ENCODE peak calls at places on chromosomes 5 and 9, in ten cellular contexts. B, L, T, Q, S, G, I, K, F and Y are unnamed samples. For H3K36me3, the result is how much of the 10 kb centered on the place peaks cover.

GRCh38 chr9:37913480-37914153 is 9.7 kb upstream of the SLC25A51 start:
- DNase-seq in G (peak), S (peak), Q (peak), T (peak), F (peak), K (peak), B (peak), I (peak), L (peak), Y (no peak)

GRCh38 chr5:178331491-178331981 is 98.9 kb upstream of the PHYKPL start:
- DNase-seq in B (no peak), I (no peak), G (no peak), F (peak), S (no peak), L (peak), T (no peak), Q (peak), K (peak), Y (no peak)

GRCh38 chr5:5298068-5298633 is 124.3 kb upstream of the ICE1 start:
- DNase-seq in G (no peak), F (peak), L (no peak), I (no peak), S (no peak), K (no peak), T (no peak), B (no peak), Q (no peak), Y (no peak)

GRCh38 chr9:114696814-114697544 is 15.0 kb upstream of the TEX48 start:
- DNase-seq in S (peak), T (no peak), Q (no peak), F (no peak), I (no peak), B (no peak), L (no peak), G (no peak), K (no peak), Y (no peak)

GRCh38 chr9:2923810-2924768 is 80.2 kb upstream of the PUM3 start:
- DNase-seq in K (no peak), Q (no peak), T (no peak), B (no peak), F (no peak), I (no peak), L (no peak), S (no peak), G (no peak), Y (no peak)

GRCh38 chr9:106023455-106023854 is 329.1 kb downstream of the TMEM38B start:
- DNase-seq in G (no peak), S (no peak), K (no peak), F (no peak), Q (no peak), B (no peak), I (no peak), T (no peak), L (no peak), Y (no peak)

GRCh38 chr5:86095106-86095505 is 522.6 kb upstream of the COX7C start:
- DNase-seq in Q (no peak), G (no peak), I (no peak), B (no peak), F (no peak), T (no peak), K (no peak), L (no peak), S (no peak), Y (no peak)

GRCh38 chr5:98103807-98104206 is 669.7 kb upstream of the RGMB start:
- DNase-seq in T (no peak), S (no peak), L (no peak), F (no peak), I (no peak), K (no peak), G (no peak), B (no peak), Q (no peak), Y (no peak)

GRCh38 chr5:143672806-143673205 is 139.2 kb upstream of the HMHB1 start:
- DNase-seq in I (no peak), Q (no peak), K (no peak), L (no peak), S (no peak), B (no peak), G (no peak), T (no peak), F (no peak), Y (no peak)

GRCh38 chr5:151051066-151051930 is 29.5 kb downstream of the TNIP1 start:
- DNase-seq in K (peak), G (peak), B (no peak), Q (peak), I (peak), L (peak), F (peak), T (peak), S (peak), Y (no peak)

GRCh38 chr5:175746851-175747250 is 89.0 kb downstream of the HRH2 start:
- DNase-seq in L (no peak), Q (no peak), S (no peak), F (no peak), K (no peak), G (peak), I (no peak), B (no peak), T (no peak), Y (no peak)

DNA sequence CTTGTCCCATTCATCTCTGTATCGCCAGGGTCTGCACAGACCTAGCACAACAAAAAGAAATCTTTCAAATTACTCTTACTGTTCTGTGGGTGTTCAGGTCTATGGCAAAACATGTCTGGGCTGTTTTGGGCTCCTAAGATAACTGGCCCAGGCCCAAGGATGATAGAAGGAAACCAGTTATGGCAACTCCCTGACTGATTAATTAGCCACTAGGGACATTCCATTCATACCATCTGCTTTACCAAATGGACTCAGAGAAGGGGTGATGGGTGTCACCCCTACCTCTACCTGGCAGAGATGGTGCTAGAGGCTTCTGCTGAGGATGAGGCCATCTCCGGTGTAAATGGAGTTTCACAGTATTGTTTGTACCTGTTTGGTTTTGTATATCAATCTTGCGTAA is 1.9 kb downstream of the SLC31A2 start:
- DNase-seq in B (no peak), S (peak), I (no peak), G (no peak), L (no peak), Q (no peak), T (no peak), F (no peak), K (no peak), Y (no peak)
- H3K4me3 ChIP-seq in B (no peak), S (no peak), I (no peak), G (no peak), L (peak), Q (no peak), T (no peak), F (peak), K (peak), Y (no peak)

DNA sequence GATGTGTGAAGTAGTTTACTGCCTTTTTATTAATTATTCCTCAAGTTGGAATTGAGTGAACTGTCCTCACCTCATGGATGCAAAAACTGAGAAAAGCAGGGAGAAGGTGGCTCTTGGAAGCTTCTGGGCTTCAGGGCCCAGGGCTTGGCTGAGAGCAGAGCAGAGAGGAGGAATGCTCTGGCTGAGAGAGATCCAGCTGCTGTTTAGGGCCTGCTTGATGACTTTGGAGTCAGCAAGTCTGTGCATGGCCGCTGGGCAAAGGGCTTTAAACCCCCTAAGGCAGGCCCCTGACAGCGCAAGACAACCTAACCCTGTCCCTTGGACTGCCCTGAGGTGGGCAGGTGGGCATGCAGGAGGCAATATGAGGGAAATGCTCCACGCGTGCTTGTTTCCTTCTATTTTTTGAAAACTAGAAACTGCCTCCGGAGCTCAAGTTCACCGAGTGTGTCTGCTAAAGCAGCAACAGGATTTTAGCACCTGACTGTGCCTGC is 8.6 kb downstream of the STC2 start:
- DNase-seq in I (no peak), F (no peak), T (no peak), Q (no peak), L (no peak), K (no peak), G (no peak), S (no peak), B (no peak), Y (no peak)
- H3K36me3 ChIP-seq in I (under half), F (under half), T (under half), Q (under half), L (under half), K (under half), G (under half), S (under half), B (under half), Y (half or more)

GRCh38 chr5:55451976-55452375 is 82.8 kb downstream of the PLPP1 start:
- DNase-seq in B (no peak), L (no peak), S (no peak), F (no peak), T (no peak), I (no peak), K (no peak), Q (no peak), G (no peak), Y (no peak)
- H3K4me3 ChIP-seq in B (no peak), L (no peak), S (no peak), F (no peak), T (no peak), I (no peak), K (no peak), Q (no peak), G (no peak), Y (no peak)

DNA sequence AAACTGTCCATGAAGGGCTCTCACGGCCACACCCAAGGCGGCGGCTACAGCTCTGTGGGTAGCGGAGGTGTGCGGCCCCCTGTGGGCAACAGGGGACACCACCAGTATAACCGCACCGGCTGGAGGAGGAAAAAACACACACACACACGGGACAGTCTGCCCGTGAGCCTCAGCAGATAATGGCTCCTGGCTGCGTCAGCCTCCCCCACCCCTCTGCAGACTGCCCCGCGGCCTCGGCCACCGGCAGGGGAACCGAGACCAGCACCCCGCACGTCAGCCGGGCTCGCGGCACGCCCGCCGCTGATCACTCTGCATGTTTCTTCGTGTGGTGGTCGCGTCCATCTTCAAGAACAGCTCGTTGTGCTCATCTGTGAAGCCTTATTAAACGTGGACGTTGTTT is 41.5 kb downstream of the TENT4A start:
- DNase-seq in Q (no peak), S (no peak), G (no peak), B (no peak), T (no peak), F (no peak), L (no peak), K (no peak), I (no peak), Y (no peak)
- H3K36me3 ChIP-seq in Q (under half), S (under half), G (half or more), B (under half), T (under half), F (under half), L (half or more), K (half or more), I (under half), Y (under half)

DNA sequence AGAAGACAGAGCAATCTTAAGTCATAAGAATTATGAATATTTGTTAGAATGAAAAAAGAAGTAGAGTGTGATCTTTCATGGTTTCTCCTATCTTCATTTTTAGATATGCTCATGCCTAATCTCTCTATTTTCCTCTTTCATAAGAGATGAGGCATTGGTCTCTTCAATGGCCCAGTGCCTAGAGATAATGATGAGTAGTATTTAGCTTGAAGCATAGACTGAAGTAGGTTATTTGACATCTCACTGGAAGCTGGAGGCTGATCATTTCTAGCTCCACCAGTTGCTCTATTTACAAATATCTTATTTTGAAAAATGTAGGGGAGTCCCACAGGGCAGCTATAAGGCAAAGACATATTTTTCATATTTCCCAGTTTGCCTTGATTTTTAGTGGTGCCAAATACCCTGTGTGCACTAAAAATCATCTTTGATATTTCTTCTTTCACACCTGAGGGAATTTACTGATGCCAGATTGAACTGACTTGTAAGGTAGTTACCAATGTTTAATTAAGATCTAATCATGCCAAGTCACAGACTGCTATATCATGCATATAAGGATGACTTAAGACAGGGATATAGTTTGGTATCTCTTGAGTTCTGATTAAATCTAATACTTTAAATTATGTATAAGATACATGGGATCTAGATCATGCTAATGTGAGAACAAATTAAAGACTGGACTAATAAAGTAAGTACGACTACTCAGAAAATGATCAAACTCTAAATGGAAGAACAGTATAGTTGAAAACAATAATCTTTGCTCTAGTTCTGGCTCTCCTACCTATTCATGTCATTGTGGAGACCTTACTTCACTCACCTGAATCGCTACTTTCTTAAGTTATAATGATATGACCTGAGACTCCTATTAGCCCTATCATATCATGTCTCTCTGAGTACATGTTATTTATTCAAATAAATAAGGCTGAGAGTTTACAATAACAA is 108.2 kb upstream of the IFNE start:
- DNase-seq in I (no peak), Q (no peak), L (no peak), B (no peak), F (no peak), G (no peak), T (no peak), K (no peak), S (peak), Y (no peak)
- H3K4me3 ChIP-seq in I (no peak), Q (no peak), L (no peak), B (peak), F (no peak), G (no peak), T (no peak), K (no peak), S (no peak), Y (no peak)

GRCh38 chr9:124202447-124202971 is 55.2 kb upstream of the NEK6 start:
- DNase-seq in G (no peak), I (peak), T (peak), F (peak), Q (no peak), S (peak), L (peak), K (peak), B (no peak), Y (no peak)

GRCh38 chr9:124196814-124197176 is 61.0 kb upstream of the NEK6 start:
- DNase-seq in S (no peak), L (no peak), T (no peak), G (no peak), I (no peak), B (no peak), F (peak), Q (no peak), K (no peak), Y (no peak)

GRCh38 chr9:124199474-124199873 is 58.3 kb upstream of the NEK6 start:
- DNase-seq in B (no peak), Q (no peak), T (no peak), K (no peak), G (no peak), S (no peak), I (no peak), L (no peak), F (no peak), Y (no peak)

GRCh38 chr9:124197177-124198095 is 60.3 kb upstream of the NEK6 start:
- DNase-seq in T (peak), G (no peak), B (no peak), K (no peak), F (peak), S (no peak), L (no peak), Q (no peak), I (no peak), Y (no peak)

GRCh38 chr9:124198948-124199347 is 58.8 kb upstream of the NEK6 start:
- DNase-seq in G (no peak), F (peak), L (no peak), S (no peak), K (no peak), I (no peak), Q (no peak), T (no peak), B (no peak), Y (no peak)
- H3K36me3 ChIP-seq in G (under half), F (under half), L (under half), S (under half), K (under half), I (under half), Q (under half), T (under half), B (under half), Y (under half)